ENCODE peak calls at places on chromosomes 6 and 20, in seven cellular contexts. One of them, this sample, is unnamed. For H3K4me1, the result is how much of the 10 kb centered on the place peaks cover.

GRCh38 chr6:116836943-116837342 is 8.1 kb upstream of the GPRC6A start:
- DNase-seq in suprapubic skin: no peak
- DNase-seq in esophagus muscularis mucosa: no peak
- DNase-seq in thyroid gland: no peak
- DNase-seq in spleen: no peak
- DNase-seq in HCT116: no peak
- DNase-seq in A549: no peak
- DNase-seq in this sample: no peak

GRCh38 chr6:56963793-56964192 is 8.9 kb downstream of the BEND6 start:
- DNase-seq in spleen: no peak
- DNase-seq in suprapubic skin: no peak
- DNase-seq in esophagus muscularis mucosa: no peak
- DNase-seq in A549: no peak
- DNase-seq in HCT116: no peak
- DNase-seq in thyroid gland: no peak
- DNase-seq in this sample: no peak

GRCh38 chr6:97669191-97669651 is 386.2 kb upstream of the MMS22L start:
- DNase-seq in suprapubic skin: no peak
- DNase-seq in HCT116: no peak
- DNase-seq in spleen: peak
- DNase-seq in A549: no peak
- DNase-seq in thyroid gland: peak
- DNase-seq in esophagus muscularis mucosa: no peak
- DNase-seq in this sample: no peak

GRCh38 chr6:96626749-96627353 is 63.9 kb downstream of the FHL5 start:
- DNase-seq in suprapubic skin: no peak
- DNase-seq in spleen: no peak
- DNase-seq in A549: peak
- DNase-seq in thyroid gland: no peak
- DNase-seq in esophagus muscularis mucosa: no peak
- DNase-seq in HCT116: peak
- DNase-seq in this sample: no peak

GRCh38 chr6:109740787-109741186 is 49.7 kb downstream of the FIG4 start:
- DNase-seq in spleen: peak
- DNase-seq in A549: no peak
- DNase-seq in suprapubic skin: no peak
- DNase-seq in HCT116: no peak
- DNase-seq in esophagus muscularis mucosa: no peak
- DNase-seq in thyroid gland: no peak
- DNase-seq in this sample: peak

GRCh38 chr6:160979063-160979708 is 12.4 kb upstream of the MAP3K4 start:
- DNase-seq in thyroid gland: no peak
- DNase-seq in spleen: no peak
- DNase-seq in esophagus muscularis mucosa: peak
- DNase-seq in suprapubic skin: no peak
- DNase-seq in A549: no peak
- DNase-seq in HCT116: no peak
- DNase-seq in this sample: no peak

GRCh38 chr20:48912065-48912464 is 9.4 kb upstream of the ARFGEF2 start:
- DNase-seq in suprapubic skin: no peak
- DNase-seq in esophagus muscularis mucosa: no peak
- DNase-seq in thyroid gland: no peak
- DNase-seq in A549: no peak
- DNase-seq in spleen: peak
- DNase-seq in HCT116: no peak
- DNase-seq in this sample: no peak

GRCh38 chr6:156659317-156660198 is 117.6 kb upstream of the ARID1B start:
- DNase-seq in spleen: no peak
- DNase-seq in suprapubic skin: no peak
- DNase-seq in esophagus muscularis mucosa: peak
- DNase-seq in A549: no peak
- DNase-seq in thyroid gland: no peak
- DNase-seq in HCT116: no peak
- DNase-seq in this sample: no peak

GRCh38 chr6:151029976-151030375 is 164.5 kb downstream of the MTHFD1L start:
- DNase-seq in thyroid gland: no peak
- DNase-seq in HCT116: no peak
- DNase-seq in A549: no peak
- DNase-seq in suprapubic skin: no peak
- DNase-seq in spleen: no peak
- DNase-seq in esophagus muscularis mucosa: no peak
- DNase-seq in this sample: no peak

GRCh38 chr6:149636116-149636515 is 12.4 kb downstream of the KATNA1 start:
- DNase-seq in suprapubic skin: no peak
- DNase-seq in spleen: no peak
- DNase-seq in A549: no peak
- DNase-seq in HCT116: peak
- DNase-seq in esophagus muscularis mucosa: no peak
- DNase-seq in thyroid gland: no peak
- DNase-seq in this sample: no peak

DNA sequence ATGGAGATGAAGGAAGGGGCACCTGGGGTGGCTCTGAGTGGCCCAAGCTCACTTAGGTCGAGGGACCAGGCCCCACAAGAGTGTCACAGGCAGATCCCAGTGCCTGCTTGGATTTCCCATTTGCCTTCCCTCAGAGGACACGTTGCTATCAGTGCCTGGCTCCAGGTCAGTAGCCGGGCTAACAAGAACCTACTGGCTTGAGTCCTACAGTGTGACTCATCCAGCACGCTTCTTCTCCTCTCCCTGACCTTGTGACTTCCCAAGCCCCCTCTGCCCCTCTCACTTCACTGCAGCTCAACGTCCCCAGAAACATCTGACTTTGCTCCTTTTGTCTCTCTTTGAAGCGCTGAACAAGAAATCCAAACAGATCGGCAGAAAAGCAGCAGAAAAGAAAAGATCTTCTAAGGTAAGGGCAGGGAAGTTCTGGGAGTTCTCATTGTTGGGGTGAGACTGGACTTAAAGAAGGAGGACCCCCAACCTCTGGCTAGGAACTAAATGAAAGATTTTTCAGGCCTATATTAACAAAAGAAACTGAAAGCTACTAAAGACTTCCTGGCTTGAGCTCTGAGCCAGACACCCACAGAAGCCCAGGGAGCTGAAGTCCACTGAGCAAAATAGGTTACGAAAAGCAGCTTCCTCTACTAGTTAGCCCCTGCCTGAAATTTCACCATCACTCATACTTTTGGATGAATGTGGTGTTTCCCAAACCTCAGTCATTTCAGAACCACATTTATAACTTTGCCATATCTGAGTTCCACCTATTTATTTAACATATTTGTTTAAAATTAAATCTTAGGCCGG is 21.5 kb downstream of the ASIP start:
- DNase-seq in spleen: no peak
- DNase-seq in thyroid gland: peak
- DNase-seq in HCT116: no peak
- DNase-seq in A549: no peak
- DNase-seq in suprapubic skin: no peak
- DNase-seq in esophagus muscularis mucosa: no peak
- DNase-seq in this sample: peak
- TF ChIP-seq POLR2A in spleen: no peak
- TF ChIP-seq POLR2A in thyroid gland: no peak
- TF ChIP-seq POLR2A in HCT116: no peak
- TF ChIP-seq POLR2A in A549: no peak
- TF ChIP-seq POLR2A in suprapubic skin: no peak
- TF ChIP-seq POLR2A in esophagus muscularis mucosa: no peak
- TF ChIP-seq POLR2A in this sample: no peak

GRCh38 chr20:44737116-44737515 is 8.5 kb upstream of the KCNK15 start:
- DNase-seq in spleen: no peak
- DNase-seq in suprapubic skin: no peak
- DNase-seq in HCT116: no peak
- DNase-seq in A549: no peak
- DNase-seq in esophagus muscularis mucosa: no peak
- DNase-seq in thyroid gland: no peak
- DNase-seq in this sample: no peak

GRCh38 chr20:44738779-44739477 is 6.7 kb upstream of the KCNK15 start:
- DNase-seq in suprapubic skin: no peak
- DNase-seq in A549: peak
- DNase-seq in spleen: no peak
- DNase-seq in HCT116: peak
- DNase-seq in thyroid gland: peak
- DNase-seq in esophagus muscularis mucosa: no peak
- DNase-seq in this sample: peak

GRCh38 chr20:44734938-44735337 is 10.7 kb upstream of the KCNK15 start:
- DNase-seq in thyroid gland: no peak
- DNase-seq in A549: peak
- DNase-seq in esophagus muscularis mucosa: no peak
- DNase-seq in suprapubic skin: no peak
- DNase-seq in HCT116: no peak
- DNase-seq in spleen: no peak
- DNase-seq in this sample: no peak

GRCh38 chr20:44735816-44736169 is 9.9 kb upstream of the KCNK15 start:
- DNase-seq in HCT116: no peak
- DNase-seq in esophagus muscularis mucosa: no peak
- DNase-seq in spleen: no peak
- DNase-seq in thyroid gland: no peak
- DNase-seq in A549: no peak
- DNase-seq in suprapubic skin: no peak
- DNase-seq in this sample: no peak

GRCh38 chr20:44736170-44737021 is 9.3 kb upstream of the KCNK15 start:
- DNase-seq in suprapubic skin: no peak
- DNase-seq in thyroid gland: peak
- DNase-seq in esophagus muscularis mucosa: no peak
- DNase-seq in spleen: no peak
- DNase-seq in HCT116: peak
- DNase-seq in A549: peak
- DNase-seq in this sample: peak
- TF ChIP-seq CTCF in suprapubic skin: no peak
- TF ChIP-seq CTCF in thyroid gland: no peak
- TF ChIP-seq CTCF in esophagus muscularis mucosa: no peak
- TF ChIP-seq CTCF in spleen: no peak
- TF ChIP-seq CTCF in HCT116: no peak
- TF ChIP-seq CTCF in A549: no peak
- TF ChIP-seq CTCF in this sample: no peak

GRCh38 chr20:58899518-58899917 is 47.0 kb downstream of the GNAS start:
- DNase-seq in spleen: no peak
- DNase-seq in esophagus muscularis mucosa: no peak
- DNase-seq in HCT116: no peak
- DNase-seq in suprapubic skin: no peak
- DNase-seq in A549: no peak
- DNase-seq in thyroid gland: no peak
- DNase-seq in this sample: no peak

GRCh38 chr20:58895796-58896180 is 43.3 kb downstream of the GNAS start:
- DNase-seq in thyroid gland: peak
- DNase-seq in A549: no peak
- DNase-seq in spleen: no peak
- DNase-seq in suprapubic skin: no peak
- DNase-seq in HCT116: no peak
- DNase-seq in esophagus muscularis mucosa: no peak
- DNase-seq in this sample: no peak

GRCh38 chr20:58896820-58897219 is 44.3 kb downstream of the GNAS start:
- DNase-seq in suprapubic skin: no peak
- DNase-seq in esophagus muscularis mucosa: no peak
- DNase-seq in spleen: no peak
- DNase-seq in HCT116: no peak
- DNase-seq in A549: no peak
- DNase-seq in thyroid gland: no peak
- DNase-seq in this sample: no peak

GRCh38 chr20:58898629-58899028 is 46.1 kb downstream of the GNAS start:
- DNase-seq in thyroid gland: no peak
- DNase-seq in suprapubic skin: no peak
- DNase-seq in HCT116: no peak
- DNase-seq in esophagus muscularis mucosa: no peak
- DNase-seq in spleen: no peak
- DNase-seq in A549: no peak
- DNase-seq in this sample: no peak

GRCh38 chr20:58897493-58897892 is 45.0 kb downstream of the GNAS start:
- DNase-seq in A549: no peak
- DNase-seq in HCT116: no peak
- DNase-seq in suprapubic skin: no peak
- DNase-seq in thyroid gland: no peak
- DNase-seq in esophagus muscularis mucosa: no peak
- DNase-seq in spleen: no peak
- DNase-seq in this sample: no peak
- H3K4me1 ChIP-seq in A549: under half
- H3K4me1 ChIP-seq in HCT116: under half
- H3K4me1 ChIP-seq in suprapubic skin: half or more
- H3K4me1 ChIP-seq in thyroid gland: half or more
- H3K4me1 ChIP-seq in esophagus muscularis mucosa: half or more
- H3K4me1 ChIP-seq in spleen: half or more
- H3K4me1 ChIP-seq in this sample: under half

DNA sequence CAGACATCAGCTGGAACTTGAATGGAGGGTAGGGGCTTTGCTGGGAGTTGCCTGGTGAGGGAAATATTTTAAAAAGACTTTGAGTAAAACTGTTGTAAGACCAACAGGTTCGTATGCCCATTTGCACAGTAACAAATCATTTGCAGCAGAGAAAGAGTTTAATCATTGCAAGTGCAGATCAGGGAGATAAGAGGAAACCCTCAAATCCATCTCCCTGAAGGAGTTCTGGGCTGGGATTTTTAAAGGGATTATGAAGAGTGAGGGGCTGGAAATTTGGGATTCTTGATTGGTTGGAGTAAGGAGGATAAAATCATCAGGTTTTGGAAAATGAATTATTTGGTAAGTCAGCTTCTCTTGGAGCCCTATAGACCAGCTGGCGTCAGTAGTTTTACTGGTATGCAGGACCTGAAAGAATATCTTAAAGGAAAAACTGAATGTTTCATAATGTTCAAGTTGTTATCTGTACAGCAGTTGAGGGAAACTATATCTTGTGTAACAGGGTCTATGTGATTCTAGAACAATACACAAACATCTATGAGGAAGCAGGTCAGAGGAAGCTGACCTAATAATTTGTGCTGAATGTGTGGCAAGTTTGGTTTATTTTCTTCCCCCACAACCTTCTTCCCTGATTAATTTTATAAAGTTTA is 295.5 kb downstream of the PLCB1 start:
- DNase-seq in esophagus muscularis mucosa: no peak
- DNase-seq in suprapubic skin: no peak
- DNase-seq in spleen: no peak
- DNase-seq in A549: no peak
- DNase-seq in thyroid gland: no peak
- DNase-seq in HCT116: no peak
- DNase-seq in this sample: no peak
- TF ChIP-seq POLR2A in esophagus muscularis mucosa: no peak
- TF ChIP-seq POLR2A in suprapubic skin: no peak
- TF ChIP-seq POLR2A in spleen: no peak
- TF ChIP-seq POLR2A in A549: no peak
- TF ChIP-seq POLR2A in thyroid gland: no peak
- TF ChIP-seq POLR2A in HCT116: no peak
- TF ChIP-seq POLR2A in this sample: no peak

DNA sequence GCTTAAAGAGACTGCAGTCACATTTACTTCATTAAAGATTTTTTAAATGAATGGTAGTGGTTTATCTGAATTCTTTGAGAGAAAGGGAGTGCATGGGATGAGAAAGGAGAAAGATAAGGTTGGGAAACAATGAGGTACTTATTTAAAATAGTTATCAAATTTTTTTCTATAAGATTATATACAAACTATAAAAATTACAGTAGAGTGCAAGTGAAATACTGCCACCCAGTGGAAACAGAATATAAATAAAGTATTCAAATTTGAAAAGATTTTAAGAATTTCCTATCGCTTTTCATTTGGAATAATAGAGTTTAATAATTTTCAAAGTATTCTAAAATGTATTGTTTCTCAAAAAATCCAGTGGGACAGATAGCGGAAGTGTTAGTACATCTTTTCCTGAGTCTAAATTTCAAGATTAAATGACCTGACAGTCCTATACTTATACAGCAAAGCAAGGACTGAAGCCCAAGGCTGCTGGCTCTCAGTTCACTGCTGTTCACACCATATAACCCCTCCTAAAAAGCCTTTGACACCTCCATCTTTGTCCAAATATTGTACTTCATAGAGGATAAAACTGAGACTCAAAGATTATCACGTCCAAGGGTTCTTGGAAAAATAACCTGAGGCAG is 31.1 kb downstream of the EPM2A start:
- DNase-seq in A549: no peak
- DNase-seq in esophagus muscularis mucosa: no peak
- DNase-seq in suprapubic skin: no peak
- DNase-seq in HCT116: no peak
- DNase-seq in spleen: no peak
- DNase-seq in thyroid gland: no peak
- DNase-seq in this sample: no peak
- TF ChIP-seq CTCF in A549: peak
- TF ChIP-seq CTCF in esophagus muscularis mucosa: peak
- TF ChIP-seq CTCF in suprapubic skin: peak
- TF ChIP-seq CTCF in HCT116: peak
- TF ChIP-seq CTCF in spleen: no peak
- TF ChIP-seq CTCF in thyroid gland: peak
- TF ChIP-seq CTCF in this sample: peak

This sample was measured in right lobe of liver.